ENCODE peak calls at places on chromosomes 11 and 22, in ten cellular contexts. G is AG09319; Q is vagina; Z is RWPE1; D is GM04504; Y is activated T-cell treated with anti-CD3 and anti-CD28 coated beads, Interleukin-2, amount 50 U/mL, for 72 hours; B is mesothelial cell of epicardium; O is CD4-positive, alpha-beta T cell; F is naive thymus-derived CD8-positive, alpha-beta T cell; M is A549. C is an unnamed sample.

GRCh38 chr11:19187101-19187500 is 14.7 kb downstream of the CSRP3 start:
- DNase-seq in G (no peak), Q (no peak), Z (no peak), D (no peak), Y (no peak), B (no peak), O (no peak), F (no peak), M (no peak), C (no peak)

GRCh38 chr11:112785104-112785503 is 176.1 kb upstream of the NCAM1 start:
- DNase-seq in G (no peak), Q (no peak), Z (peak; percentile 19), D (no peak), Y (no peak), B (no peak), O (no peak), F (no peak), M (no peak), C (no peak)

GRCh38 chr22:23626286-23626975 is 5.7 kb downstream of the DRICH1 start:
- DNase-seq in G (no peak), Q (no peak), Z (no peak), D (no peak), Y (no peak), B (no peak), O (no peak), F (no peak), M (no peak), C (no peak)

GRCh38 chr22:46107753-46108563 is 42.4 kb upstream of the PPARA start:
- DNase-seq in G (no peak), Q (no peak), Z (no peak), D (no peak), Y (no peak), B (no peak), O (no peak), F (no peak), M (no peak), C (no peak)

GRCh38 chr22:40976866-40977700 is 25.9 kb downstream of the RBX1 start:
- DNase-seq in G (no peak), Q (no peak), Z (no peak), D (no peak), Y (no peak), B (no peak), O (no peak), F (no peak), M (no peak), C (no peak)

GRCh38 chr22:29707471-29707870 is 12.3 kb upstream of the CABP7 start:
- DNase-seq in G (no peak), Q (no peak), Z (no peak), D (no peak), Y (no peak), B (no peak), O (no peak), F (no peak), M (no peak), C (no peak)

GRCh38 chr11:92251980-92252379 is 27.4 kb downstream of the FAT3 start:
- DNase-seq in G (no peak), Q (no peak), Z (no peak), D (peak; percentile 18), Y (no peak), B (no peak), O (no peak), F (no peak), M (no peak), C (no peak)

GRCh38 chr11:45501277-45501979 is 164.0 kb downstream of the CHST1 start:
- DNase-seq in G (no peak), Q (no peak), Z (no peak), D (no peak), Y (no peak), B (no peak), O (no peak), F (no peak), M (no peak), C (no peak)

GRCh38 chr22:49934891-49935557 is 16.6 kb downstream of the CRELD2 start:
- DNase-seq in G (peak; percentile 39), Q (no peak), Z (peak; percentile 41), D (no peak), Y (peak; percentile 96), B (no peak), O (peak; percentile 89), F (peak; percentile 55), M (peak; percentile 55), C (no peak)

GRCh38 chr11:129189646-129190045 is 2.5 kb downstream of the ARHGAP32 start:
- DNase-seq in G (no peak), Q (no peak), Z (no peak), D (no peak), Y (no peak), B (no peak), O (no peak), F (no peak), M (peak; percentile 48), C (no peak)

GRCh38 chr22:49505337-49506009 is 322.2 kb downstream of the BRD1 start:
- DNase-seq in G (no peak), Q (no peak), Z (no peak), D (no peak), Y (no peak), B (no peak), O (no peak), F (no peak), M (no peak), C (no peak)

GRCh38 chr11:17978553-17979287 is 34.1 kb downstream of the SERGEF start:
- DNase-seq in G (no peak), Q (no peak), Z (peak; percentile 68), D (peak; percentile 18), Y (no peak), B (peak; percentile 55), O (no peak), F (no peak), M (peak; percentile 55), C (no peak)

GRCh38 chr22:31734512-31734911 is 15.4 kb downstream of the PRR14L start:
- DNase-seq in G (no peak), Q (no peak), Z (peak; percentile 27), D (peak; percentile 24), Y (no peak), B (no peak), O (no peak), F (no peak), M (no peak), C (no peak)

GRCh38 chr11:78231962-78232459 is 43.3 kb downstream of the USP35 start:
- DNase-seq in G (peak; percentile 27), Q (peak; percentile 56), Z (peak; percentile 13), D (peak; percentile 53), Y (no peak), B (no peak), O (no peak), F (no peak), M (no peak), C (no peak)